ENCODE peak calls at places on chromosomes 1 and 21, in four cellular contexts. One of them, this sample, is unnamed.

GRCh38 chr1:28144203-28145135 is 32.0 kb downstream of the PTAFR start:
- DNase-seq in A549: no peak
- DNase-seq in esophagus squamous epithelium: no peak
- DNase-seq in K562: peak
- DNase-seq in this sample: no peak

GRCh38 chr1:194024659-194025058 is 838.2 kb upstream of the B3GALT2 start:
- DNase-seq in A549: no peak
- DNase-seq in esophagus squamous epithelium: no peak
- DNase-seq in K562: no peak
- DNase-seq in this sample: no peak

GRCh38 chr1:151187205-151187604 is 2.8 kb downstream of the VPS72 start:
- DNase-seq in A549: no peak
- DNase-seq in esophagus squamous epithelium: no peak
- DNase-seq in K562: no peak
- DNase-seq in this sample: no peak

GRCh38 chr1:65020774-65021173 is 54.4 kb upstream of the JAK1 start:
- DNase-seq in A549: no peak
- DNase-seq in esophagus squamous epithelium: no peak
- DNase-seq in K562: no peak
- DNase-seq in this sample: no peak

GRCh38 chr1:235500971-235501540 is 3.2 kb downstream of the B3GALNT2 start:
- DNase-seq in A549: no peak
- DNase-seq in esophagus squamous epithelium: no peak
- DNase-seq in K562: no peak
- DNase-seq in this sample: no peak

GRCh38 chr1:182101415-182102041 is 40.0 kb upstream of the ZNF648 start:
- DNase-seq in A549: no peak
- DNase-seq in esophagus squamous epithelium: no peak
- DNase-seq in K562: no peak
- DNase-seq in this sample: no peak

GRCh38 chr1:31861346-31861745 is 45.5 kb upstream of the SPOCD1 start:
- DNase-seq in A549: no peak
- DNase-seq in esophagus squamous epithelium: no peak
- DNase-seq in K562: peak
- DNase-seq in this sample: no peak

GRCh38 chr21:39519835-39520234 is 68.1 kb downstream of the SH3BGR start:
- DNase-seq in A549: no peak
- DNase-seq in esophagus squamous epithelium: no peak
- DNase-seq in K562: no peak
- DNase-seq in this sample: no peak

GRCh38 chr1:39196244-39197215 is 8.0 kb upstream of the MACF1 start:
- DNase-seq in A549: no peak
- DNase-seq in esophagus squamous epithelium: no peak
- DNase-seq in K562: peak
- DNase-seq in this sample: no peak

GRCh38 chr21:23452384-23453083 is 2154.7 kb downstream of the MRPL39 start:
- DNase-seq in A549: no peak
- DNase-seq in esophagus squamous epithelium: no peak
- DNase-seq in K562: no peak
- DNase-seq in this sample: no peak

GRCh38 chr21:33691945-33692594 is 49.8 kb downstream of the ITSN1 start:
- DNase-seq in A549: no peak
- DNase-seq in esophagus squamous epithelium: no peak
- DNase-seq in K562: no peak
- DNase-seq in this sample: no peak

GRCh38 chr1:172821609-172822274 is 162.8 kb downstream of the FASLG start:
- DNase-seq in A549: no peak
- DNase-seq in esophagus squamous epithelium: no peak
- DNase-seq in K562: peak
- DNase-seq in this sample: peak

GRCh38 chr1:37298769-37299168 is 175.6 kb upstream of the ZC3H12A start:
- DNase-seq in A549: no peak
- DNase-seq in esophagus squamous epithelium: no peak
- DNase-seq in K562: no peak
- DNase-seq in this sample: no peak

GRCh38 chr21:30577766-30578165 is 12.4 kb downstream of the KRTAP22-2 start:
- DNase-seq in A549: no peak
- DNase-seq in esophagus squamous epithelium: no peak
- DNase-seq in K562: no peak
- DNase-seq in this sample: no peak

GRCh38 chr1:48765335-48765734 is 11.4 kb downstream of the BEND5 start:
- DNase-seq in A549: no peak
- DNase-seq in esophagus squamous epithelium: no peak
- DNase-seq in K562: no peak
- DNase-seq in this sample: no peak

GRCh38 chr1:85200367-85200869 is 398 bp downstream of the SYDE2 start:
- DNase-seq in A549: peak
- DNase-seq in esophagus squamous epithelium: no peak
- DNase-seq in K562: no peak
- DNase-seq in this sample: no peak

GRCh38 chr1:210711825-210712224 is 383.1 kb downstream of the HHAT start:
- DNase-seq in A549: no peak
- DNase-seq in esophagus squamous epithelium: no peak
- DNase-seq in K562: no peak
- DNase-seq in this sample: no peak

GRCh38 chr1:180194546-180195207 is 35.4 kb upstream of the LHX4 start:
- DNase-seq in A549: no peak
- DNase-seq in esophagus squamous epithelium: no peak
- DNase-seq in K562: peak
- DNase-seq in this sample: no peak

GRCh38 chr1:6378096-6378746 is 15.3 kb downstream of the ACOT7 start:
- DNase-seq in A549: no peak
- DNase-seq in esophagus squamous epithelium: no peak
- DNase-seq in K562: peak
- DNase-seq in this sample: no peak

GRCh38 chr1:218030846-218031245 is 254.2 kb upstream of the RRP15 start:
- DNase-seq in A549: no peak
- DNase-seq in esophagus squamous epithelium: no peak
- DNase-seq in K562: no peak
- DNase-seq in this sample: no peak

GRCh38 chr21:35113064-35113463 is 64.0 kb upstream of the RUNX1 start:
- DNase-seq in A549: no peak
- DNase-seq in esophagus squamous epithelium: no peak
- DNase-seq in K562: no peak
- DNase-seq in this sample: no peak

GRCh38 chr1:224615861-224616760 is at the start of gene CNIH3:
- DNase-seq in A549: peak
- DNase-seq in esophagus squamous epithelium: no peak
- DNase-seq in K562: no peak
- DNase-seq in this sample: no peak

GRCh38 chr1:3275471-3276340 is 178.8 kb upstream of the ARHGEF16 start:
- DNase-seq in A549: no peak
- DNase-seq in esophagus squamous epithelium: no peak
- DNase-seq in K562: no peak
- DNase-seq in this sample: no peak

GRCh38 chr21:37412603-37413360 is 46.2 kb downstream of the DYRK1A start:
- DNase-seq in A549: no peak
- DNase-seq in esophagus squamous epithelium: no peak
- DNase-seq in K562: no peak
- DNase-seq in this sample: peak

GRCh38 chr1:17520041-17520440 is 19.5 kb upstream of the ARHGEF10L start:
- DNase-seq in A549: no peak
- DNase-seq in esophagus squamous epithelium: no peak
- DNase-seq in K562: no peak
- DNase-seq in this sample: no peak

GRCh38 chr1:201773764-201774163 is 55.2 kb upstream of the IPO9 start:
- DNase-seq in A549: no peak
- DNase-seq in esophagus squamous epithelium: no peak
- DNase-seq in K562: no peak
- DNase-seq in this sample: no peak

GRCh38 chr1:168379110-168379860 is 98.6 kb downstream of the TBX19 start:
- DNase-seq in A549: peak
- DNase-seq in esophagus squamous epithelium: no peak
- DNase-seq in K562: no peak
- DNase-seq in this sample: no peak

GRCh38 chr1:53593758-53594380 is 134.7 kb downstream of the DMRTB1 start:
- DNase-seq in A549: no peak
- DNase-seq in esophagus squamous epithelium: no peak
- DNase-seq in K562: peak
- DNase-seq in this sample: no peak

GRCh38 chr1:234554157-234554477 is 55.9 kb downstream of the IRF2BP2 start:
- DNase-seq in A549: no peak
- DNase-seq in esophagus squamous epithelium: no peak
- DNase-seq in K562: no peak
- DNase-seq in this sample: no peak

GRCh38 chr1:204128964-204129896 is 22.6 kb downstream of the ETNK2 start:
- DNase-seq in A549: peak
- DNase-seq in esophagus squamous epithelium: no peak
- DNase-seq in K562: peak
- DNase-seq in this sample: peak

GRCh38 chr1:204126941-204127340 is 24.9 kb downstream of the ETNK2 start:
- DNase-seq in A549: no peak
- DNase-seq in esophagus squamous epithelium: no peak
- DNase-seq in K562: no peak
- DNase-seq in this sample: no peak

GRCh38 chr1:204128464-204128963 is 23.3 kb downstream of the ETNK2 start:
- DNase-seq in A549: no peak
- DNase-seq in esophagus squamous epithelium: no peak
- DNase-seq in K562: no peak
- DNase-seq in this sample: no peak

GRCh38 chr1:204126367-204126766 is 25.5 kb downstream of the ETNK2 start:
- DNase-seq in A549: no peak
- DNase-seq in esophagus squamous epithelium: no peak
- DNase-seq in K562: no peak
- DNase-seq in this sample: no peak

DNA sequence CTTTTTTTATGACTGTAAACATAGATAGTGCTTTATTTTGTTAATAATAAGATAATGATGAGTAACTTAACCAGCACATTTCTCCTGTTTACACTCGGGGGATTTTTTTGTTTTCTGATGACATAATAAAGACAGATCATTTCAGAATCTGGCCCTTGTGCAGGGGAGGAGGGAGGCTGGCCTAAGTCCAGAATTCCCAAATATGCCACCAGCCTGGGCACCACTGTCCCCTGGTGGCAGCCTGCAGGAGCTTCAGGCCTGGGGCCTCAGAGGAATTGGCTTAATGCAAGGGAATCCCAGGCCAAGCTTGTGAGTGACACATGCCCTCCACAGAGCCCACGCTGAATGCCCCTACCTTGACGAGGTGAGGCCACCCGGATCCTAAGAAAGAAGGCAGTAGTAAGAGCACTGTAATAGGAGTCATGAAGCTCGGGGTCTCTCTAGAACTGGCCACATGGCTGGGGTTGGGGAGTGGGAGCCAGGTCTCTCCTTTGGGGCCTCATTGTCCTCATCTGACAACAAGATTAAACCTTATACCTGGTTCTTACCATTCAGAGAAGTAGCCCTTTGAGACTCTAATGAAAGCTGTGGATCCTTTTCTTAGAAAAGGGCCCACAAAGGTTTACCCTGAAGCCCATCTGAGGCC is 24.1 kb downstream of the ETNK2 start:
- DNase-seq in A549: peak
- DNase-seq in esophagus squamous epithelium: no peak
- DNase-seq in K562: peak
- DNase-seq in this sample: peak
- H3K27ac ChIP-seq in A549: peak
- H3K27ac ChIP-seq in esophagus squamous epithelium: peak
- H3K27ac ChIP-seq in K562: no peak
- H3K27ac ChIP-seq in this sample: no peak

GRCh38 chr1:9718006-9718680 is 66.6 kb downstream of the PIK3CD start:
- DNase-seq in A549: no peak
- DNase-seq in esophagus squamous epithelium: no peak
- DNase-seq in K562: no peak
- DNase-seq in this sample: no peak
- H3K4me3 ChIP-seq in A549: no peak
- H3K4me3 ChIP-seq in esophagus squamous epithelium: no peak
- H3K4me3 ChIP-seq in K562: peak
- H3K4me3 ChIP-seq in this sample: no peak

DNA sequence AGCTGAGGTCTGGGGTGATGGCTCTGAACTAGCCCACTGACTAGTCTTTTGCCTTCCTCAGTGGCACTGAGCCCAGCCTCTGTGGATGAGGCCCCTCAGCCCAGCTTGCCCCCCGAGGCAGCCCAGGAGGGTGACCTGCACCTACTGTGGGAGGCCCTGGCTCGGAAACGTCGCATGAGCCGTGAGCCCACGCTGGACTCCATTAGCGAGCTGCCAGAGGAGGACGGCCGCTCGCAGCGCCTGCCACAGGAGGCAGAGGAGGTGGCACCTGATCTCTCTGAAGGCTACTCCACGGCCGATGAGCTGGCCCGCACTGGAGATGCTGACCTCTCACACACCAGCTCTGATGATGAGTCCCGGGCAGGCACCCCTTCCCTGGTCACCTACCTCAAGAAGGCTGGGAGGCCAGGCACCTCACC is 87.8 kb downstream of the TRIM11 start:
- DNase-seq in A549: no peak
- DNase-seq in esophagus squamous epithelium: no peak
- DNase-seq in K562: no peak
- DNase-seq in this sample: no peak
- H3K27ac ChIP-seq in A549: no peak
- H3K27ac ChIP-seq in esophagus squamous epithelium: no peak
- H3K27ac ChIP-seq in K562: no peak
- H3K27ac ChIP-seq in this sample: no peak

DNA sequence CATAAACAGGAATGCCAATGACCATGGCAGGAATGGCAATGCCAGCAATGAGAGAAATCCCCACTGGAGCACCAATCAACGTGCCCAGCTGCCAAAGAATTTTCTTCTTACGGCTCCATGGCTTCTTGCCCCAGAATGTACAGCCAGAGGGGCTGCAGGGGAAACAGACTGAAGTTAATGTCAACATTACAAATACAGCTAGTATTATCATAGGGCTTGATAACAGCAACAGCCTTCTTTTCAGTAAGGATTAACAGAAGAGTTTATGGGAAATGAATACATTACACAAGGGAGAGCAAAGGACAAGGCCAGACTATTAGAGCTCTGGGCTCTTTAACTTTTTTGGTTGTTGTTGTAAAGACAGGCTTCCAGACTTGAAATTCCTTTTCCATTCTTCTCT is 18.2 kb downstream of the RNF19B start:
- DNase-seq in A549: no peak
- DNase-seq in esophagus squamous epithelium: no peak
- DNase-seq in K562: no peak
- DNase-seq in this sample: no peak
- H3K4me3 ChIP-seq in A549: no peak
- H3K4me3 ChIP-seq in esophagus squamous epithelium: no peak
- H3K4me3 ChIP-seq in K562: no peak
- H3K4me3 ChIP-seq in this sample: no peak

GRCh38 chr1:113940365-113941244 is 11.5 kb downstream of the HIPK1 start:
- DNase-seq in A549: no peak
- DNase-seq in esophagus squamous epithelium: no peak
- DNase-seq in K562: no peak
- DNase-seq in this sample: no peak
- H3K27ac ChIP-seq in A549: no peak
- H3K27ac ChIP-seq in esophagus squamous epithelium: no peak
- H3K27ac ChIP-seq in K562: no peak
- H3K27ac ChIP-seq in this sample: no peak

GRCh38 chr1:118986291-118986838 is 1.8 kb downstream of the TBX15 start:
- DNase-seq in A549: no peak
- DNase-seq in esophagus squamous epithelium: no peak
- DNase-seq in K562: no peak
- DNase-seq in this sample: no peak
- H3K4me3 ChIP-seq in A549: no peak
- H3K4me3 ChIP-seq in esophagus squamous epithelium: no peak
- H3K4me3 ChIP-seq in K562: peak
- H3K4me3 ChIP-seq in this sample: no peak

GRCh38 chr1:19645544-19646252 is 1.6 kb downstream of the NBL1 start:
- DNase-seq in A549: no peak
- DNase-seq in esophagus squamous epithelium: no peak
- DNase-seq in K562: no peak
- DNase-seq in this sample: no peak
- H3K27ac ChIP-seq in A549: peak
- H3K27ac ChIP-seq in esophagus squamous epithelium: peak
- H3K27ac ChIP-seq in K562: no peak
- H3K27ac ChIP-seq in this sample: no peak

GRCh38 chr21:45323487-45324380 is 36.0 kb upstream of the POFUT2 start:
- DNase-seq in A549: no peak
- DNase-seq in esophagus squamous epithelium: no peak
- DNase-seq in K562: no peak
- DNase-seq in this sample: no peak
- H3K4me3 ChIP-seq in A549: peak
- H3K4me3 ChIP-seq in esophagus squamous epithelium: no peak
- H3K4me3 ChIP-seq in K562: no peak
- H3K4me3 ChIP-seq in this sample: no peak